ENCODE peak calls at places on chromosomes 2 and 18, in eight cellular contexts. G, Q, W, R, A, B, S and V are unnamed samples.

GRCh38 chr2:138059967-138060635 is 95.8 kb downstream of the HNMT start:
- DNase-seq in G (peak), Q (peak), W (no peak), R (no peak), A (no peak), B (no peak), S (no peak), V (no peak)

GRCh38 chr2:7430869-7431641 is 513.8 kb downstream of the RNF144A start:
- DNase-seq in G (peak), Q (no peak), W (no peak), R (peak), A (peak), B (no peak), S (peak), V (no peak)

GRCh38 chr2:75602724-75603342 is 42.1 kb upstream of the EVA1A start:
- DNase-seq in G (no peak), Q (peak), W (no peak), R (no peak), A (no peak), B (no peak), S (no peak), V (no peak)

GRCh38 chr18:3664563-3665178 is 214.7 kb downstream of the TGIF1 start:
- DNase-seq in G (peak), Q (no peak), W (peak), R (no peak), A (no peak), B (no peak), S (no peak), V (no peak)

GRCh38 chr2:174634130-174635014 is 36.8 kb upstream of the WIPF1 start:
- DNase-seq in G (peak), Q (no peak), W (no peak), R (peak), A (no peak), B (peak), S (peak), V (peak)

GRCh38 chr2:237236188-237236587 is 150.5 kb downstream of the COPS8 start:
- DNase-seq in G (no peak), Q (peak), W (no peak), R (no peak), A (no peak), B (no peak), S (no peak), V (no peak)

GRCh38 chr2:186995092-186995491 is 146.1 kb upstream of the ZSWIM2 start:
- DNase-seq in G (no peak), Q (peak), W (no peak), R (no peak), A (no peak), B (no peak), S (no peak), V (no peak)

GRCh38 chr2:238286551-238286950 is 1.9 kb downstream of the PER2 start:
- DNase-seq in G (no peak), Q (peak), W (no peak), R (no peak), A (no peak), B (no peak), S (no peak), V (no peak)

GRCh38 chr2:102005989-102006885 is 14.5 kb downstream of the IL1R2 start:
- DNase-seq in G (peak), Q (peak), W (peak), R (peak), A (peak), B (no peak), S (no peak), V (no peak)

GRCh38 chr2:171159326-171160118 is 1.2 kb downstream of the TLK1 start:
- DNase-seq in G (peak), Q (peak), W (peak), R (peak), A (peak), B (no peak), S (peak), V (peak)

GRCh38 chr2:122531803-122532344 is 776.4 kb downstream of the TSN start:
- DNase-seq in G (no peak), Q (no peak), W (peak), R (no peak), A (peak), B (no peak), S (no peak), V (no peak)

GRCh38 chr2:226766352-226767055 is 33.1 kb downstream of the IRS1 start:
- DNase-seq in G (no peak), Q (peak), W (no peak), R (no peak), A (no peak), B (no peak), S (no peak), V (no peak)

GRCh38 chr2:32626591-32627221 is 1.1 kb upstream of the TTC27 start:
- DNase-seq in G (no peak), Q (no peak), W (no peak), R (no peak), A (no peak), B (no peak), S (no peak), V (no peak)

GRCh38 chr2:240560084-240560479 is at the start of gene DUSP28:
- DNase-seq in G (peak), Q (peak), W (peak), R (peak), A (peak), B (peak), S (peak), V (peak)

GRCh38 chr2:155965415-155966070 is 367.0 kb downstream of the NR4A2 start:
- DNase-seq in G (no peak), Q (no peak), W (no peak), R (no peak), A (no peak), B (no peak), S (no peak), V (no peak)